ENCODE peak calls at places on chromosomes 12 and 14, in seven cellular contexts. R is HTR-8/SVneo, W is KG1, P is T-helper 1 cell, K is SK-MEL-5, X is NCI-H446, I is omental fat pad. V is an unnamed sample.

GRCh38 chr14:70358631-70359030 is 852 bp downstream of the COX16 start:
- DNase-seq in R (peak; percentile 44), K (peak; percentile 12), X (no peak), W (no peak), P (no peak), I (no peak), V (no peak)

GRCh38 chr12:57430117-57430930 is 519 bp downstream of the R3HDM2 start:
- DNase-seq in X (peak; percentile 74), I (no peak), W (no peak), P (peak; percentile 64), R (no peak), K (peak; percentile 28), V (no peak)

GRCh38 chr12:116547955-116548471 is 11.2 kb upstream of the MAP1LC3B2 start:
- DNase-seq in P (no peak), R (peak; percentile 20), X (no peak), I (no peak), K (no peak), W (peak; percentile 77), V (no peak)

GRCh38 chr12:110689601-110690430 is 901 bp upstream of the HVCN1 start:
- DNase-seq in X (no peak), W (no peak), R (no peak), K (no peak), P (peak; percentile 24), I (no peak), V (no peak)

GRCh38 chr14:67911506-67911905 is 91.9 kb downstream of the RAD51B start:
- DNase-seq in X (no peak), P (no peak), W (no peak), R (no peak), K (no peak), I (no peak), V (no peak)

GRCh38 chr14:55430024-55430690 is 10.3 kb downstream of the TBPL2 start:
- DNase-seq in W (peak; percentile 21), X (peak; percentile 64), P (peak; percentile 32), K (peak; percentile 78), R (peak; percentile 79), I (no peak), V (peak; percentile 93)

GRCh38 chr14:106691601-106692291 is 1165.4 kb downstream of the TMEM121 start:
- DNase-seq in P (peak; percentile 48), I (no peak), R (no peak), W (no peak), X (no peak), K (peak; percentile 18), V (no peak)

GRCh38 chr12:30754383-30754749 is 385 bp downstream of the CAPRIN2 start:
- DNase-seq in I (peak; percentile 23), R (no peak), X (no peak), K (no peak), W (no peak), P (no peak), V (no peak)

GRCh38 chr12:6863586-6864321 is 3.6 kb upstream of the TPI1 start:
- DNase-seq in K (no peak), R (no peak), X (no peak), W (no peak), I (no peak), P (no peak), V (no peak)